ENCODE peak calls at places on chromosomes 1 and 21, in five cellular contexts. One of them, this sample, is unnamed.

GRCh38 chr1:58249729-58250586 is 296.6 kb downstream of the OMA1 start:
- DNase-seq in effector memory CD4-positive, alpha-beta T cell: no peak
- DNase-seq in GM23248: peak; percentile 58
- DNase-seq in CD8-positive, alpha-beta memory T cell: no peak
- DNase-seq in tibial nerve: no peak
- DNase-seq in this sample: peak; percentile 12

GRCh38 chr21:45010096-45010495 is 64.3 kb upstream of the ADARB1 start:
- DNase-seq in effector memory CD4-positive, alpha-beta T cell: no peak
- DNase-seq in GM23248: peak; percentile 26
- DNase-seq in CD8-positive, alpha-beta memory T cell: no peak
- DNase-seq in tibial nerve: no peak
- DNase-seq in this sample: no peak

GRCh38 chr1:210407207-210407886 is 78.6 kb downstream of the HHAT start:
- DNase-seq in effector memory CD4-positive, alpha-beta T cell: peak; percentile 32
- DNase-seq in GM23248: peak; percentile 71
- DNase-seq in CD8-positive, alpha-beta memory T cell: peak; percentile 68
- DNase-seq in tibial nerve: peak; percentile 79
- DNase-seq in this sample: peak; percentile 79

GRCh38 chr21:28769683-28770082 is 223.0 kb downstream of the LTN1 start:
- DNase-seq in effector memory CD4-positive, alpha-beta T cell: no peak
- DNase-seq in GM23248: peak; percentile 40
- DNase-seq in CD8-positive, alpha-beta memory T cell: no peak
- DNase-seq in tibial nerve: no peak
- DNase-seq in this sample: no peak

GRCh38 chr1:221035680-221036153 is 156.5 kb downstream of the HLX start:
- DNase-seq in effector memory CD4-positive, alpha-beta T cell: no peak
- DNase-seq in GM23248: peak; percentile 89
- DNase-seq in CD8-positive, alpha-beta memory T cell: no peak
- DNase-seq in tibial nerve: no peak
- DNase-seq in this sample: no peak

GRCh38 chr1:31422505-31423319 is 9.7 kb downstream of the SERINC2 start:
- DNase-seq in effector memory CD4-positive, alpha-beta T cell: peak; percentile 39
- DNase-seq in GM23248: peak; percentile 92
- DNase-seq in CD8-positive, alpha-beta memory T cell: peak; percentile 72
- DNase-seq in tibial nerve: peak; percentile 71
- DNase-seq in this sample: peak; percentile 91

GRCh38 chr21:36703626-36704280 is 4.8 kb downstream of the SIM2 start:
- DNase-seq in effector memory CD4-positive, alpha-beta T cell: no peak
- DNase-seq in GM23248: no peak
- DNase-seq in CD8-positive, alpha-beta memory T cell: no peak
- DNase-seq in tibial nerve: no peak
- DNase-seq in this sample: no peak

GRCh38 chr1:196115641-196116040 is 492.6 kb downstream of the KCNT2 start:
- DNase-seq in effector memory CD4-positive, alpha-beta T cell: no peak
- DNase-seq in GM23248: peak; percentile 91
- DNase-seq in CD8-positive, alpha-beta memory T cell: no peak
- DNase-seq in tibial nerve: peak; percentile 5
- DNase-seq in this sample: peak; percentile 48

GRCh38 chr1:101101362-101101761 is 75.8 kb upstream of the DPH5 start:
- DNase-seq in effector memory CD4-positive, alpha-beta T cell: no peak
- DNase-seq in GM23248: peak; percentile 52
- DNase-seq in CD8-positive, alpha-beta memory T cell: no peak
- DNase-seq in tibial nerve: no peak
- DNase-seq in this sample: no peak

GRCh38 chr21:42850866-42851391 is 28.4 kb downstream of the WDR4 start:
- DNase-seq in effector memory CD4-positive, alpha-beta T cell: no peak
- DNase-seq in GM23248: peak; percentile 32
- DNase-seq in CD8-positive, alpha-beta memory T cell: peak; percentile 57
- DNase-seq in tibial nerve: no peak
- DNase-seq in this sample: no peak

GRCh38 chr21:32475162-32475812 is 62.8 kb downstream of the EVA1C start:
- DNase-seq in effector memory CD4-positive, alpha-beta T cell: no peak
- DNase-seq in GM23248: peak; percentile 75
- DNase-seq in CD8-positive, alpha-beta memory T cell: no peak
- DNase-seq in tibial nerve: no peak
- DNase-seq in this sample: no peak

GRCh38 chr1:33468559-33468958 is 3.9 kb upstream of the ZSCAN20 start:
- DNase-seq in effector memory CD4-positive, alpha-beta T cell: no peak
- DNase-seq in GM23248: no peak
- DNase-seq in CD8-positive, alpha-beta memory T cell: no peak
- DNase-seq in tibial nerve: no peak
- DNase-seq in this sample: no peak

GRCh38 chr1:63004868-63005267 is 220.9 kb downstream of the ATG4C start:
- DNase-seq in effector memory CD4-positive, alpha-beta T cell: no peak
- DNase-seq in GM23248: no peak
- DNase-seq in CD8-positive, alpha-beta memory T cell: no peak
- DNase-seq in tibial nerve: no peak
- DNase-seq in this sample: no peak

GRCh38 chr1:1283821-1284220 is 3.6 kb downstream of the SCNN1D start:
- DNase-seq in effector memory CD4-positive, alpha-beta T cell: no peak
- DNase-seq in GM23248: peak; percentile 70
- DNase-seq in CD8-positive, alpha-beta memory T cell: no peak
- DNase-seq in tibial nerve: no peak
- DNase-seq in this sample: no peak

GRCh38 chr1:180451504-180451903 is 50.9 kb downstream of the ACBD6 start:
- DNase-seq in effector memory CD4-positive, alpha-beta T cell: no peak
- DNase-seq in GM23248: no peak
- DNase-seq in CD8-positive, alpha-beta memory T cell: no peak
- DNase-seq in tibial nerve: no peak
- DNase-seq in this sample: no peak

GRCh38 chr1:67552336-67552759 is 122.1 kb upstream of the SERBP1 start:
- DNase-seq in effector memory CD4-positive, alpha-beta T cell: no peak
- DNase-seq in GM23248: no peak
- DNase-seq in CD8-positive, alpha-beta memory T cell: no peak
- DNase-seq in tibial nerve: no peak
- DNase-seq in this sample: no peak

GRCh38 chr1:20727746-20728316 is 4.7 kb downstream of the SH2D5 start:
- DNase-seq in effector memory CD4-positive, alpha-beta T cell: no peak
- DNase-seq in GM23248: no peak
- DNase-seq in CD8-positive, alpha-beta memory T cell: peak; percentile 35
- DNase-seq in tibial nerve: no peak
- DNase-seq in this sample: no peak

GRCh38 chr1:109186704-109187071 is 27.0 kb upstream of the SARS1 start:
- DNase-seq in effector memory CD4-positive, alpha-beta T cell: no peak
- DNase-seq in GM23248: peak; percentile 21
- DNase-seq in CD8-positive, alpha-beta memory T cell: no peak
- DNase-seq in tibial nerve: no peak
- DNase-seq in this sample: peak; percentile 69

GRCh38 chr21:43308101-43308500 is 118.8 kb downstream of the SIK1 start:
- DNase-seq in effector memory CD4-positive, alpha-beta T cell: no peak
- DNase-seq in GM23248: no peak
- DNase-seq in CD8-positive, alpha-beta memory T cell: peak; percentile 12
- DNase-seq in tibial nerve: no peak
- DNase-seq in this sample: no peak

GRCh38 chr21:14766241-14766640 is 220.1 kb upstream of the SAMSN1 start:
- DNase-seq in effector memory CD4-positive, alpha-beta T cell: no peak
- DNase-seq in GM23248: no peak
- DNase-seq in CD8-positive, alpha-beta memory T cell: no peak
- DNase-seq in tibial nerve: no peak
- DNase-seq in this sample: no peak

GRCh38 chr1:49226758-49227157 is 450.1 kb upstream of the BEND5 start:
- DNase-seq in effector memory CD4-positive, alpha-beta T cell: no peak
- DNase-seq in GM23248: no peak
- DNase-seq in CD8-positive, alpha-beta memory T cell: no peak
- DNase-seq in tibial nerve: no peak
- DNase-seq in this sample: peak; percentile 41

GRCh38 chr1:58627221-58627620 is 50.2 kb upstream of the TACSTD2 start:
- DNase-seq in effector memory CD4-positive, alpha-beta T cell: no peak
- DNase-seq in GM23248: peak; percentile 20
- DNase-seq in CD8-positive, alpha-beta memory T cell: no peak
- DNase-seq in tibial nerve: no peak
- DNase-seq in this sample: no peak

GRCh38 chr1:228105996-228106799 is 2.9 kb downstream of the MRPL55 start:
- DNase-seq in effector memory CD4-positive, alpha-beta T cell: no peak
- DNase-seq in GM23248: no peak
- DNase-seq in CD8-positive, alpha-beta memory T cell: no peak
- DNase-seq in tibial nerve: no peak
- DNase-seq in this sample: no peak

GRCh38 chr1:10031461-10031860 is 1.3 kb upstream of the UBE4B start:
- DNase-seq in effector memory CD4-positive, alpha-beta T cell: no peak
- DNase-seq in GM23248: peak; percentile 68
- DNase-seq in CD8-positive, alpha-beta memory T cell: no peak
- DNase-seq in tibial nerve: no peak
- DNase-seq in this sample: no peak

GRCh38 chr21:41024341-41025056 is 143.5 kb upstream of the BACE2 start:
- DNase-seq in effector memory CD4-positive, alpha-beta T cell: no peak
- DNase-seq in GM23248: no peak
- DNase-seq in CD8-positive, alpha-beta memory T cell: no peak
- DNase-seq in tibial nerve: no peak
- DNase-seq in this sample: no peak

DNA sequence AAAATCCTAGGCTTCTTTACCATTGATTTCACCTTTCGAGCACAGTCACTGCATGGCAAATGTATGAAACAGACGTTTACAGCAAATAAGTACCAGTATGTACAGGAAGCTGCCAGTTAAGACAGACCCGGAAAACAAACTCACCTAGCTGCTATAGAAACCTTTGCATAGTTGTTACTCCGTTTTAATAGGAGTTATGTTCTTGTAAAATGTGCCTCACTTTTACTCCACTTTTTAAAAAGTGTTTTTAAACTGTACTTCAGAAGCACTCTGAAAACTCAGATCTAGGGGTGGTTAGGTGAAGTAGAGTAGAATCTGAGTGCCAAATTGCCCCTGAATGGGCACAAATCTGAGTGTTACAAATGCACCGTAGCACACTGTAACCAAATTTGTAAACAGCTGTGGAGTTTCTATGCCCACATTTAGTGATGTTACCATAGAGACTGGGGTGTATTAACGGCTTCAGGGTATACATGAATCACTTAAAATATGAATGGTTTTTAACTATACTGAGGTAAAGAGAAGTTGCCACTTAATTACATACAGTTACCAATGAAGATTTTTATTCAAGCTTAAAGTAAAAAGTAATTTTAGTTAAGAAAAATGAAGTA is 30.7 kb downstream of the CNIH4 start:
- DNase-seq in effector memory CD4-positive, alpha-beta T cell: no peak
- DNase-seq in GM23248: peak; percentile 20
- DNase-seq in CD8-positive, alpha-beta memory T cell: no peak
- DNase-seq in tibial nerve: no peak
- DNase-seq in this sample: no peak
- H3K27ac ChIP-seq in effector memory CD4-positive, alpha-beta T cell: peak overlapping the region; percentile 37
- H3K27ac ChIP-seq in GM23248: peak overlapping the region; percentile 20
- H3K27ac ChIP-seq in CD8-positive, alpha-beta memory T cell: peak overlapping the region; percentile 25
- H3K27ac ChIP-seq in tibial nerve: no peak overlapping the region
- H3K27ac ChIP-seq in this sample: no peak overlapping the region

GRCh38 chr1:154351363-154352068 is 26.2 kb downstream of the ATP8B2 start:
- DNase-seq in effector memory CD4-positive, alpha-beta T cell: no peak
- DNase-seq in GM23248: no peak
- DNase-seq in CD8-positive, alpha-beta memory T cell: no peak
- DNase-seq in tibial nerve: no peak
- DNase-seq in this sample: no peak

GRCh38 chr1:154352245-154352580 is 26.9 kb downstream of the ATP8B2 start:
- DNase-seq in effector memory CD4-positive, alpha-beta T cell: no peak
- DNase-seq in GM23248: no peak
- DNase-seq in CD8-positive, alpha-beta memory T cell: no peak
- DNase-seq in tibial nerve: no peak
- DNase-seq in this sample: no peak

GRCh38 chr1:154353966-154354365 is 28.6 kb downstream of the ATP8B2 start:
- DNase-seq in effector memory CD4-positive, alpha-beta T cell: no peak
- DNase-seq in GM23248: no peak
- DNase-seq in CD8-positive, alpha-beta memory T cell: no peak
- DNase-seq in tibial nerve: no peak
- DNase-seq in this sample: no peak

GRCh38 chr1:154353460-154353904 is 28.2 kb downstream of the ATP8B2 start:
- DNase-seq in effector memory CD4-positive, alpha-beta T cell: no peak
- DNase-seq in GM23248: peak; percentile 81
- DNase-seq in CD8-positive, alpha-beta memory T cell: no peak
- DNase-seq in tibial nerve: peak; percentile 56
- DNase-seq in this sample: peak; percentile 74

GRCh38 chr1:154352581-154353459 is 27.5 kb downstream of the ATP8B2 start:
- DNase-seq in effector memory CD4-positive, alpha-beta T cell: peak; percentile 11
- DNase-seq in GM23248: peak; percentile 53
- DNase-seq in CD8-positive, alpha-beta memory T cell: peak; percentile 55
- DNase-seq in tibial nerve: peak; percentile 36
- DNase-seq in this sample: peak; percentile 60
- H3K27me3 ChIP-seq in effector memory CD4-positive, alpha-beta T cell: no peaks in the 10 kb centered on the region
- H3K27me3 ChIP-seq in GM23248: no peaks in the 10 kb centered on the region
- H3K27me3 ChIP-seq in CD8-positive, alpha-beta memory T cell: no peaks in the 10 kb centered on the region
- H3K27me3 ChIP-seq in tibial nerve: no peaks in the 10 kb centered on the region
- H3K27me3 ChIP-seq in this sample: no peaks in the 10 kb centered on the region

GRCh38 chr1:243288062-243288461 is 32.2 kb downstream of the SDCCAG8 start:
- DNase-seq in effector memory CD4-positive, alpha-beta T cell: no peak
- DNase-seq in GM23248: no peak
- DNase-seq in CD8-positive, alpha-beta memory T cell: no peak
- DNase-seq in tibial nerve: no peak
- DNase-seq in this sample: no peak
- H3K27ac ChIP-seq in effector memory CD4-positive, alpha-beta T cell: no peak overlapping the region
- H3K27ac ChIP-seq in GM23248: peak overlapping the region; percentile 77
- H3K27ac ChIP-seq in CD8-positive, alpha-beta memory T cell: no peak overlapping the region
- H3K27ac ChIP-seq in tibial nerve: peak overlapping the region; percentile 9
- H3K27ac ChIP-seq in this sample: peak overlapping the region; percentile 77

DNA sequence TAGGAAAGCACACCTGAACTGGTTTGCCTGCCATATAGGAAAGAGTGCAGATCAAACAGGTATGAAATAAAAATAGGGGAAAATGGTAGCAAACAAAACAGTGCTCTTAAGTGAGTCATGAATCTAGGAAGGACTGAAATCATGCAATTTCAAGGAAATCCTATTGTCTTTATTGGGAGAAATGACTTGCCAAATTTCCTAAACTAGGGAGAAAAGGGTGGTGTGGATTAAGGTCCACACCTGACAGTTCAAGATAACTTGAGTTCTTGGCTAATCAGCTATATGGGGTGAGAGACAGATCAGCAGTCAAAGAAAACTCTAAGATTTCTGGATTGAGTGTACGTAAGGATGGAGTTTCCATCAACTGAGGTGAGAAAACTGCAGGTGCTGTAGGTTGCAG is 101.1 kb downstream of the PRKAB2 start:
- DNase-seq in effector memory CD4-positive, alpha-beta T cell: no peak
- DNase-seq in GM23248: no peak
- DNase-seq in CD8-positive, alpha-beta memory T cell: no peak
- DNase-seq in tibial nerve: no peak
- DNase-seq in this sample: no peak
- H3K27me3 ChIP-seq in effector memory CD4-positive, alpha-beta T cell: peaks cover 4% of the 10 kb centered on the region
- H3K27me3 ChIP-seq in GM23248: peaks cover 27% of the 10 kb centered on the region
- H3K27me3 ChIP-seq in CD8-positive, alpha-beta memory T cell: peaks cover 4% of the 10 kb centered on the region
- H3K27me3 ChIP-seq in tibial nerve: peaks cover 57% of the 10 kb centered on the region
- H3K27me3 ChIP-seq in this sample: peaks cover 35% of the 10 kb centered on the region

GRCh38 chr1:244731651-244732050 is 78.7 kb downstream of the DESI2 start:
- DNase-seq in effector memory CD4-positive, alpha-beta T cell: no peak
- DNase-seq in GM23248: no peak
- DNase-seq in CD8-positive, alpha-beta memory T cell: no peak
- DNase-seq in tibial nerve: no peak
- DNase-seq in this sample: no peak
- H3K27ac ChIP-seq in effector memory CD4-positive, alpha-beta T cell: no peak overlapping the region
- H3K27ac ChIP-seq in GM23248: no peak overlapping the region
- H3K27ac ChIP-seq in CD8-positive, alpha-beta memory T cell: no peak overlapping the region
- H3K27ac ChIP-seq in tibial nerve: no peak overlapping the region
- H3K27ac ChIP-seq in this sample: no peak overlapping the region